ENCODE peak calls at places on chromosomes 4 and X, in six cellular contexts. P, B, H, I, M and C are unnamed samples.

GRCh38 chr4:112231779-112232713 is at the start of gene AP1AR:
- DNase-seq in P (peak; percentile 96), B (peak; percentile 83), H (peak; percentile 64), I (peak; percentile 89), M (peak; percentile 80), C (peak; percentile 71)

GRCh38 chrX:10050481-10050880 is 83.3 kb downstream of the CLDN34 start:
- DNase-seq in P (no peak), B (peak; percentile 17), H (peak; percentile 8), I (no peak), M (no peak), C (no peak)

GRCh38 chr4:77990904-77991358 is 66.2 kb upstream of the FRAS1 start:
- DNase-seq in P (no peak), B (no peak), H (no peak), I (no peak), M (no peak), C (peak; percentile 16)

GRCh38 chr4:99615210-99615834 is 40.7 kb downstream of the MTTP start:
- DNase-seq in P (no peak), B (peak; percentile 9), H (no peak), I (no peak), M (no peak), C (no peak)

GRCh38 chr4:112031712-112032328 is 113.4 kb upstream of the FAM241A start:
- DNase-seq in P (peak; percentile 76), B (no peak), H (peak; percentile 50), I (peak; percentile 16), M (no peak), C (no peak)

GRCh38 chr4:76458829-76459228 is 23.8 kb downstream of the SHROOM3 start:
- DNase-seq in P (peak; percentile 95), B (peak; percentile 13), H (no peak), I (no peak), M (no peak), C (no peak)

GRCh38 chr4:29304595-29304994 is 1415.6 kb upstream of the PCDH7 start:
- DNase-seq in P (no peak), B (no peak), H (peak; percentile 42), I (no peak), M (no peak), C (no peak)

GRCh38 chr4:170256807-170257206 is 167.1 kb upstream of the AADAT start:
- DNase-seq in P (peak; percentile 11), B (no peak), H (no peak), I (no peak), M (no peak), C (no peak)

GRCh38 chrX:65601126-65601525 is 66.3 kb upstream of the MSN start:
- DNase-seq in P (no peak), B (no peak), H (no peak), I (no peak), M (no peak), C (no peak)

GRCh38 chr4:907691-908437 is 24.3 kb downstream of the GAK start:
- DNase-seq in P (no peak), B (no peak), H (peak; percentile 65), I (no peak), M (no peak), C (no peak)

GRCh38 chrX:108464604-108465003 is 25.0 kb downstream of the COL4A5 start:
- DNase-seq in P (no peak), B (no peak), H (no peak), I (no peak), M (no peak), C (peak; percentile 10)

GRCh38 chrX:103626855-103627254 is 1.9 kb upstream of the TCEAL1 start:
- DNase-seq in P (no peak), B (no peak), H (peak; percentile 55), I (no peak), M (no peak), C (no peak)

GRCh38 chr4:173009129-173009823 is 159.3 kb upstream of the GALNT7 start:
- DNase-seq in P (no peak), B (no peak), H (peak; percentile 76), I (no peak), M (no peak), C (no peak)

GRCh38 chrX:78595901-78596502 is 63.1 kb downstream of the RTL3 start:
- DNase-seq in P (peak; percentile 64), B (no peak), H (no peak), I (no peak), M (no peak), C (no peak)

GRCh38 chr4:104424368-104424921 is 70.2 kb downstream of the CXXC4 start:
- DNase-seq in P (peak; percentile 16), B (no peak), H (no peak), I (no peak), M (no peak), C (no peak)
- H3K4me3 ChIP-seq in P (peak overlapping the region; percentile 29), B (peak overlapping the region; percentile 54), H (no peak overlapping the region), I (peak overlapping the region; percentile 25), M (no peak overlapping the region), C (no peak overlapping the region)

DNA sequence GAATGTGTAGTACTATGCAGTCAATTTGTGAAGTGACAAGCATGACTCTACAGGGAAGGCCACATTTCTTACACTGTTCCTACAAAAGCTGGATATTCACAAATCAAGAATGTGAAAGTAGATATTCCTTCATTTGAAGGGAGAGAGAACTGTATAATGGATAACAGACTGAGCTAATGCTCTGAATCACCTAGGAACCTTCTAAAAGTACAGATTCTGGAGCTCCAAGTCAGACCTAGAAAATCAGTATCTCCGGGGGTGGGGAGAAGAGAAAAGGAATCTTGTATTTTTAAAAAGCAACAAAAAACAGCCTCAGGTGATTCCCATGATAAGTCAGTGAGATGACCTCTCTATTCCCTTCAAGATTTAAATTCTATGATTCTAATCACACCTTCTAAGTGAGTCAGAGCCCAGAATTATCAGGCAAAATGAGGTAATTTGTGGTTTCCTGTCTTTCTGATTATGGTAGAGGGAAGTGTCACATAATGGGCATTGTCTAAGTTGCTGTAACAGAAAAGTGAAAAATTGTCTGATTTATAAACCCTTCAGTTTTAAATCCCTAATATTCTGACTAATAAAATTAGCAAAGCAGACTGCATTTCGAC is 80.9 kb downstream of the IL21 start:
- DNase-seq in P (no peak), B (no peak), H (peak; percentile 19), I (no peak), M (no peak), C (no peak)
- H3K36me3 ChIP-seq in P (no peaks in the 10 kb centered on the region), B (no peaks in the 10 kb centered on the region), H (no peaks in the 10 kb centered on the region), I (no peaks in the 10 kb centered on the region), M (no peaks in the 10 kb centered on the region), C (no peaks in the 10 kb centered on the region)

DNA sequence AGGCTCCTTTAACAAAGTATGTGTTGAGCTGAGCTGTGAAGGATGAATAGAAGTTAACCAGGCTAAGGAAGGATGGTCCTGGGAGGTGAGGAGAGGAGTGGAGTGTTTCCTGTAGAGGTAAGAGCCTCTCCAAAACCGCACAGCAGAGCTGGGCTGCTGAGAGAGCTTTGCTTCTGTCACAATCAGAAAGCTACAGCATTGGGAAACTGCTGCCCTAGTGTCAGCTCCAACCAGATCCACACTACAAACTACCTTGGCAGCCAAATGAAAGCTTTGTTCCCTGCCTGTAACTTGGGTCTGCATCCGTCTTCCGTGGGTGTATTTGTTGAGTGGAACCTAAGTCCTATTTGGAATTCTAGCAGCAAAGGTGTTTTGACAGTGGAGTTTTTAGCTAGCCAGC is 91.8 kb downstream of the REPS2 start:
- DNase-seq in P (no peak), B (no peak), H (no peak), I (no peak), M (no peak), C (no peak)
- H3K27me3 ChIP-seq in P (no peaks in the 10 kb centered on the region), B (peaks cover 21% of the 10 kb centered on the region), H (peaks cover 26% of the 10 kb centered on the region), I (no peaks in the 10 kb centered on the region), M (no peaks in the 10 kb centered on the region), C (no peaks in the 10 kb centered on the region)

DNA sequence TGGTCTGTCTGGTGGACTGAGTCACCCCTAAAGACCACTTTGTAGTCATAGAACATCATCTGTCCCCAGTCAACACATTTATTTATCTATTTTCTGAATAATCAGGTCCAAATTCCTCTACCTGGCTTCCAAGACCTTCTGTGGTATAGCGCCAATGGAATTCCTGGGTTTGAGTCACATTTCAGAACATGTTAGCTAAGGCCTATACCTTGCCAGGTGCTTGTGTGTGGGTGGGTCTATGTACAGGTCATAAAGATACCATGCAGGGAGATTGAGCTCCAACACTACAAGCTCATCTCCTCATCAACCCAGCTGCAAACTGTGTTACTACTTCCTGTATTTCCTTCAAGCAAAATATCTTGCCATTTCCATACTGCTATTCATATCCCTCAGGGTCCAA is 113.3 kb downstream of the TRAPPC11 start:
- DNase-seq in P (no peak), B (no peak), H (no peak), I (no peak), M (no peak), C (no peak)
- H3K4me3 ChIP-seq in P (no peak overlapping the region), B (no peak overlapping the region), H (no peak overlapping the region), I (no peak overlapping the region), M (no peak overlapping the region), C (no peak overlapping the region)

GRCh38 chrX:150762258-150762867 is 69.2 kb downstream of the MTMR1 start:
- DNase-seq in P (no peak), B (no peak), H (no peak), I (no peak), M (no peak), C (no peak)

GRCh38 chrX:150761819-150762216 is 68.6 kb downstream of the MTMR1 start:
- DNase-seq in P (no peak), B (no peak), H (no peak), I (no peak), M (no peak), C (no peak)

GRCh38 chrX:150765237-150765636 is 72.0 kb downstream of the MTMR1 start:
- DNase-seq in P (no peak), B (no peak), H (no peak), I (no peak), M (no peak), C (no peak)

GRCh38 chrX:150763303-150763797 is 70.2 kb downstream of the MTMR1 start:
- DNase-seq in P (no peak), B (no peak), H (no peak), I (no peak), M (no peak), C (no peak)

GRCh38 chrX:150763810-150764209 is 70.6 kb downstream of the MTMR1 start:
- DNase-seq in P (peak; percentile 54), B (no peak), H (no peak), I (no peak), M (no peak), C (no peak)
- H3K36me3 ChIP-seq in P (no peaks in the 10 kb centered on the region), B (no peaks in the 10 kb centered on the region), H (peaks cover 2% of the 10 kb centered on the region), I (no peaks in the 10 kb centered on the region), M (no peaks in the 10 kb centered on the region), C (no peaks in the 10 kb centered on the region)

DNA sequence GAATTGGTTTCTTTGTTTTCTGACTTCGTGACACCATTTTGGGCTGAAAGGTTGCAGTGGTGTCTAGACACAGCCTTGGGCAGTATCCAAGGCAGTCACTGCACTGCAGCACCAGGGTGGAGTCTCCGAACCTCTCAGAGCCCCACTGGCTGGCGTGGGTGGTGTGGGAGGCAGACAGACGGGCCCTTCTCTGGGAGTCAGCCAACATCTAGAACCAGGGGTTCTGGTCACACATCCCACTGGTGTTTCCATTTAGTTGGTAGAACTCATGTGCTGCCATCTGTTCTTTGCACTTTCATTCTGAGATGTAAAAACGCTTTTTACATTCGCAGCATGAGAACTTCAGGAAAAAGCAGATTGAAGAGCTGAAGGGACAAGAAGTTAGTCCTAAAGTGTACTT is 3.6 kb downstream of the UCHL1 start:
- DNase-seq in P (no peak), B (no peak), H (no peak), I (no peak), M (no peak), C (no peak)
- H3K27me3 ChIP-seq in P (no peaks in the 10 kb centered on the region), B (peaks cover 45% of the 10 kb centered on the region), H (no peaks in the 10 kb centered on the region), I (peaks cover 63% of the 10 kb centered on the region), M (peaks cover 4% of the 10 kb centered on the region), C (no peaks in the 10 kb centered on the region)